ENCODE peak calls at places on chromosomes 2 and 18, in ten cellular contexts. Q is mesenchymal stem cell; A is stomach; T is ACHN; C is stimulated activated CD8-positive, alpha-beta memory T cell treated with anti-CD3 and anti-CD28 coated beads, Interleukin-2, amount 100 ng/mL, for 48 hours; G is Right ventricle myocardium inferior; Y is activated T-helper 9 cell treated with anti-CD3 and anti-CD28 coated beads, Interleukin-2, amount 50 U/mL, for 16 hours; S is non-pigmented ciliary epithelial cell; M is adipocyte; H is activated naive CD4-positive, alpha-beta T cell. B is an unnamed sample.

GRCh38 chr2:108905906-108906305 is 83.1 kb downstream of the EDAR start:
- DNase-seq in A (no peak), G (no peak), Q (no peak), C (no peak), S (no peak), H (no peak), M (no peak), T (no peak), Y (no peak), B (no peak)

GRCh38 chr2:240236217-240237111 is 96.0 kb upstream of the OTOS start:
- DNase-seq in M (no peak), G (peak), S (no peak), T (no peak), C (no peak), Y (no peak), H (no peak), A (no peak), Q (no peak), B (peak)

GRCh38 chr2:38146302-38146916 is 70.5 kb upstream of the CYP1B1 start:
- DNase-seq in A (no peak), G (no peak), H (no peak), T (peak), Y (no peak), S (peak), M (peak), Q (peak), C (peak), B (peak)

GRCh38 chr2:237060518-237061312 is 25.0 kb upstream of the COPS8 start:
- DNase-seq in H (no peak), T (peak), S (peak), C (no peak), A (peak), Y (no peak), M (peak), Q (peak), G (no peak), B (no peak)

GRCh38 chr2:167127135-167127534 is 238.9 kb downstream of the XIRP2 start:
- DNase-seq in H (no peak), C (no peak), Q (no peak), A (no peak), T (peak), S (no peak), G (no peak), M (peak), Y (no peak), B (no peak)

GRCh38 chr2:173741715-173742114 is 223.5 kb downstream of the SP3 start:
- DNase-seq in T (peak), M (no peak), G (no peak), S (no peak), A (no peak), C (no peak), Q (no peak), H (no peak), Y (no peak), B (no peak)

GRCh38 chr2:111032721-111033532 is 87.8 kb upstream of the BCL2L11 start:
- DNase-seq in M (no peak), S (no peak), A (peak), H (no peak), G (no peak), C (no peak), T (peak), Y (no peak), Q (no peak), B (no peak)

GRCh38 chr2:50491541-50492114 is 540.3 kb downstream of the NRXN1 start:
- DNase-seq in S (peak), C (no peak), Y (no peak), M (peak), H (no peak), A (no peak), G (no peak), Q (peak), T (peak), B (no peak)

GRCh38 chr2:169476459-169476858 is 2.8 kb upstream of the BBS5 start:
- DNase-seq in S (no peak), Y (no peak), H (no peak), T (no peak), M (no peak), G (no peak), C (no peak), Q (no peak), A (no peak), B (no peak)

GRCh38 chr18:24027156-24027555 is 12.6 kb downstream of the TTC39C start:
- DNase-seq in H (no peak), C (no peak), T (peak), Q (peak), M (peak), G (peak), S (no peak), Y (no peak), A (no peak), B (no peak)

GRCh38 chr2:38948995-38949394 is 59.3 kb downstream of the ARHGEF33 start:
- DNase-seq in S (no peak), Q (no peak), C (no peak), H (no peak), M (no peak), G (no peak), T (no peak), A (no peak), Y (no peak), B (no peak)

GRCh38 chr2:74836675-74837401 is 2.9 kb downstream of the HK2 start:
- DNase-seq in A (no peak), C (no peak), Q (no peak), H (no peak), Y (no peak), S (no peak), M (no peak), T (no peak), G (no peak), B (no peak)

GRCh38 chr2:124877065-124877671 is 852.1 kb downstream of the CNTNAP5 start:
- DNase-seq in G (no peak), Q (peak), A (no peak), C (no peak), H (no peak), M (peak), Y (no peak), T (no peak), S (no peak), B (no peak)

GRCh38 chr2:25176541-25177368 is 8.4 kb upstream of the POMC start:
- DNase-seq in C (no peak), H (no peak), A (no peak), Y (no peak), S (no peak), M (no peak), T (no peak), G (no peak), Q (no peak), B (no peak)

GRCh38 chr18:43887491-43887890 is 610.2 kb upstream of the SYT4 start:
- DNase-seq in M (no peak), A (no peak), G (no peak), C (no peak), Q (no peak), H (no peak), S (no peak), Y (no peak), T (no peak), B (no peak)

GRCh38 chr2:44927979-44928659 is 13.4 kb upstream of the SIX3 start:
- DNase-seq in T (no peak), Q (no peak), M (no peak), A (no peak), C (no peak), Y (no peak), H (no peak), G (no peak), S (no peak), B (no peak)

GRCh38 chr18:33446604-33447003 is 6.1 kb upstream of the CCDC178 start:
- DNase-seq in S (no peak), M (no peak), C (no peak), Y (no peak), T (no peak), Q (no peak), H (no peak), G (no peak), A (no peak), B (no peak)

GRCh38 chr2:181789827-181790448 is 101.6 kb upstream of the ITPRID2 start:
- DNase-seq in A (no peak), S (no peak), T (no peak), Y (no peak), Q (no peak), C (no peak), M (no peak), G (no peak), H (no peak), B (no peak)

GRCh38 chr2:68416081-68416675 is 50.9 kb downstream of the FBXO48 start:
- DNase-seq in M (no peak), Q (no peak), A (no peak), G (no peak), H (no peak), C (no peak), Y (no peak), T (no peak), S (no peak), B (no peak)